ENCODE peak calls at places on chromosomes 6 and 20, in four cellular contexts. Q is GM19239, N is osteocyte, S is nephron progenitor cell. X is an unnamed sample.

GRCh38 chr20:58647814-58648501 is 3.1 kb upstream of the STX16 start:
- DNase-seq in S (no peak), Q (no peak), N (no peak), X (peak)

GRCh38 chr6:19578489-19578888 is 258.7 kb upstream of the ID4 start:
- DNase-seq in Q (no peak), S (no peak), N (no peak), X (no peak)

GRCh38 chr6:5277589-5277988 is 16.3 kb downstream of the FARS2 start:
- DNase-seq in Q (no peak), N (no peak), S (no peak), X (no peak)

GRCh38 chr20:44958276-44958675 is 1.9 kb downstream of the TOMM34 start:
- DNase-seq in Q (no peak), S (no peak), N (no peak), X (no peak)

GRCh38 chr6:140586426-140587061 is 1212.1 kb upstream of the CITED2 start:
- DNase-seq in Q (no peak), N (no peak), S (no peak), X (no peak)

GRCh38 chr6:129269891-129270290 is 387.0 kb downstream of the LAMA2 start:
- DNase-seq in N (no peak), S (no peak), Q (no peak), X (no peak)

GRCh38 chr20:17661121-17661744 is 20.8 kb downstream of the RRBP1 start:
- DNase-seq in Q (no peak), N (no peak), S (no peak), X (no peak)

GRCh38 chr6:152232494-152233151 is 404.5 kb downstream of the SYNE1 start:
- DNase-seq in N (no peak), S (no peak), Q (no peak), X (no peak)

GRCh38 chr6:165847407-165848098 is 184.5 kb upstream of the PDE10A start:
- DNase-seq in S (no peak), N (peak), Q (no peak), X (no peak)

GRCh38 chr6:35737413-35738211 is 780 bp downstream of the ARMC12 start:
- DNase-seq in N (no peak), Q (peak), S (no peak), X (peak)

GRCh38 chr6:21037453-21037852 is 503.2 kb downstream of the CDKAL1 start:
- DNase-seq in S (no peak), Q (no peak), N (no peak), X (no peak)

GRCh38 chr6:47061631-47062300 is 19.6 kb upstream of the ADGRF1 start:
- DNase-seq in Q (no peak), S (no peak), N (no peak), X (no peak)

GRCh38 chr6:13511913-13512717 is 24.7 kb upstream of the GFOD1 start:
- DNase-seq in S (no peak), Q (no peak), N (peak), X (no peak)

GRCh38 chr6:20718705-20719653 is 184.7 kb downstream of the CDKAL1 start:
- DNase-seq in N (no peak), Q (no peak), S (no peak), X (no peak)

GRCh38 chr20:50817776-50818172 is 22.9 kb downstream of the BCAS4 start:
- DNase-seq in S (no peak), N (no peak), Q (no peak), X (no peak)

X was measured in AG04449.